ENCODE peak calls at places on chromosome 4, in six cellular contexts. H, U, W, C, L and R are unnamed samples.
A peak's percentile ranks its signal among the peaks of the same experiment; 100 is the strongest.

GRCh38 chr4:74311696-74312313 is 3.5 kb downstream of the EPGN start:
- DNase-seq in H (no peak), U (no peak), W (peak; percentile 32), C (no peak), L (no peak), R (no peak)

GRCh38 chr4:85113706-85114105 is 147.2 kb upstream of the WDFY3 start:
- DNase-seq in H (no peak), U (no peak), W (no peak), C (no peak), L (no peak), R (no peak)

GRCh38 chr4:185744127-185744865 is 67.7 kb downstream of the SORBS2 start:
- DNase-seq in H (no peak), U (no peak), W (no peak), C (no peak), L (no peak), R (no peak)

GRCh38 chr4:100422911-100423310 is 94.9 kb downstream of the EMCN start:
- DNase-seq in H (no peak), U (no peak), W (no peak), C (no peak), L (no peak), R (no peak)

GRCh38 chr4:54819044-54819443 is 161.3 kb downstream of the KIT start:
- DNase-seq in H (no peak), U (no peak), W (no peak), C (no peak), L (no peak), R (no peak)

GRCh38 chr4:52996261-52997131 is 134.4 kb downstream of the RASL11B start:
- DNase-seq in H (no peak), U (peak; percentile 41), W (no peak), C (no peak), L (peak; percentile 75), R (no peak)

GRCh38 chr4:54496412-54496811 is 161.3 kb upstream of the KIT start:
- DNase-seq in H (no peak), U (no peak), W (no peak), C (no peak), L (no peak), R (no peak)

GRCh38 chr4:8176547-8177399 is 18.2 kb upstream of the ABLIM2 start:
- DNase-seq in H (no peak), U (no peak), W (peak; percentile 64), C (peak; percentile 71), L (peak; percentile 72), R (peak; percentile 94)

GRCh38 chr4:89294583-89295244 is 12.9 kb downstream of the GPRIN3 start:
- DNase-seq in H (no peak), U (no peak), W (no peak), C (no peak), L (no peak), R (no peak)

GRCh38 chr4:8237256-8237989 is 32.1 kb upstream of the HTRA3 start:
- DNase-seq in H (no peak), U (no peak), W (no peak), C (no peak), L (no peak), R (peak; percentile 72)

GRCh38 chr4:126267689-126268088 is 952.9 kb downstream of the FAT4 start:
- DNase-seq in H (no peak), U (no peak), W (no peak), C (no peak), L (no peak), R (no peak)

GRCh38 chr4:89712141-89712540 is 124.8 kb downstream of the SNCA start:
- DNase-seq in H (no peak), U (no peak), W (no peak), C (no peak), L (no peak), R (no peak)

GRCh38 chr4:149008415-149009025 is 566.3 kb upstream of the NR3C2 start:
- DNase-seq in H (no peak), U (no peak), W (no peak), C (no peak), L (no peak), R (no peak)

GRCh38 chr4:68180858-68181531 is 51.3 kb upstream of the TMPRSS11F start:
- DNase-seq in H (no peak), U (no peak), W (no peak), C (no peak), L (no peak), R (no peak)

GRCh38 chr4:8330821-8331566 is 61.4 kb downstream of the HTRA3 start:
- DNase-seq in H (no peak), U (no peak), W (peak; percentile 4), C (peak; percentile 49), L (peak; percentile 83), R (no peak)

GRCh38 chr4:68271851-68272756 is 26.6 kb upstream of the TMPRSS11B start:
- DNase-seq in H (no peak), U (no peak), W (no peak), C (no peak), L (no peak), R (peak; percentile 32)

GRCh38 chr4:73885570-73886230 is 16.5 kb downstream of the CXCL1 start:
- DNase-seq in H (no peak), U (no peak), W (no peak), C (no peak), L (no peak), R (no peak)

GRCh38 chr4:41587286-41587685 is 49.3 kb downstream of the LIMCH1 start:
- DNase-seq in H (no peak), U (no peak), W (no peak), C (no peak), L (no peak), R (no peak)

GRCh38 chr4:13289391-13289790 is 194.7 kb downstream of the RAB28 start:
- DNase-seq in H (no peak), U (no peak), W (no peak), C (no peak), L (no peak), R (no peak)

GRCh38 chr4:3805731-3806130 is 39.5 kb downstream of the ADRA2C start:
- DNase-seq in H (no peak), U (no peak), W (no peak), C (peak; percentile 30), L (no peak), R (no peak)

GRCh38 chr4:3324093-3324815 is 31.4 kb downstream of the RGS12 start:
- DNase-seq in H (no peak), U (peak; percentile 19), W (peak; percentile 31), C (peak; percentile 31), L (peak; percentile 36), R (peak; percentile 89)

GRCh38 chr4:21749936-21750335 is 198.6 kb downstream of the KCNIP4 start:
- DNase-seq in H (no peak), U (no peak), W (no peak), C (no peak), L (no peak), R (no peak)

GRCh38 chr4:180940680-180941079 is 1302.5 kb upstream of the TENM3 start:
- DNase-seq in H (no peak), U (no peak), W (no peak), C (no peak), L (no peak), R (no peak)

GRCh38 chr4:10085828-10086505 is 30.6 kb downstream of the WDR1 start:
- DNase-seq in H (no peak), U (no peak), W (no peak), C (peak; percentile 33), L (no peak), R (peak; percentile 36)
- H3K36me3 ChIP-seq in H (peaks cover 99% of the 10 kb centered on the region), U (no peaks in the 10 kb centered on the region), W (peaks cover 98% of the 10 kb centered on the region), C (peaks cover 10% of the 10 kb centered on the region), L (peaks cover 90% of the 10 kb centered on the region), R (peaks cover 82% of the 10 kb centered on the region)

GRCh38 chr4:107930821-107931774 is at the start of gene CYP2U1:
- DNase-seq in H (peak; percentile 76), U (peak; percentile 84), W (peak; percentile 96), C (peak; percentile 93), L (peak; percentile 88), R (peak; percentile 95)
- H3K27me3 ChIP-seq in H (no peaks in the 10 kb centered on the region), U (no peaks in the 10 kb centered on the region), W (no peaks in the 10 kb centered on the region), C (no peaks in the 10 kb centered on the region), L (no peaks in the 10 kb centered on the region), R (peaks cover 27% of the 10 kb centered on the region)

DNA sequence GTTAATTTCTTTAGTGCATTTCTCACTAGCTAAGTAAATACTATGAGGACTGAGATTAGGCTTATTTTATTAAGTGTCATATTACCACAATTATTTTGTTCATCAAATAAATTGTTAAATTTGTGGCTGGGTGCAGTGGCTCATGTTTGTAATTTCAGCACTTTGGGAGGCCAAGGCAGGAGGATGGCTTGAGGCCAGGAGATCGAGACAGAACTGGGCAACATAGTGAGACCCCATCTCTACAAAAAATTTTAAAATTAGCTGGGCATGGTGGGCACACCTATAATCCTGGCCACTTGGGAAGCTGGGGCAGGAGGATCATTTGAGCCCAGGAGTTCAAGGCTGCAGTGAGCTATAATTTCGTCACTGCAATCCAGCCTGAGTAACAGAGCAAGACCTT is 6.8 kb downstream of the SEC24D start:
- DNase-seq in H (no peak), U (no peak), W (no peak), C (no peak), L (no peak), R (no peak)
- H3K36me3 ChIP-seq in H (peaks cover 13% of the 10 kb centered on the region), U (no peaks in the 10 kb centered on the region), W (peaks cover 19% of the 10 kb centered on the region), C (peaks cover 6% of the 10 kb centered on the region), L (peaks cover 43% of the 10 kb centered on the region), R (peaks cover 11% of the 10 kb centered on the region)

DNA sequence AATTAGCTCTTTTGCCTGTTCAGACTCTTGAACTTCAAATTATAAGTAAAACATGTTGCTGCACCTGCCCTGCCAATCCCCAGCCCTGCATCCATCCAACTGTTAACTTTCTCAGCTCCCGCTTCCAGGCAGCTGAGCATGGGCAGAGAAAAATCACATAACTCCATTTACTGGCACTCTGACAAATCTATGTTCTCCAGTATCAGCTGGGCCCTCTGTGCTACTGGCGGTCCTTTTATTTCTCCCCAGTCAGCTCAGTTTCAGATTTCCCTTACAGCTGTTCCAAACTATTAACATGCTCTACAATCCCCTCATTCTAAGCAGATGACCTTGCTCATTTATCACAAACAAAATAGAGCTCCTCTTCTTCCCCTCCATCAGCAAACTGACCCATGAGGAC is 240.4 kb upstream of the TET2 start:
- DNase-seq in H (no peak), U (no peak), W (no peak), C (no peak), L (no peak), R (no peak)
- H3K27me3 ChIP-seq in H (no peaks in the 10 kb centered on the region), U (no peaks in the 10 kb centered on the region), W (no peaks in the 10 kb centered on the region), C (no peaks in the 10 kb centered on the region), L (no peaks in the 10 kb centered on the region), R (peaks cover 66% of the 10 kb centered on the region)